ENCODE peak calls at places on chromosome 4, in four cellular contexts. One of them, this sample, is unnamed.

GRCh38 chr4:177583000-177583399 is 140.8 kb upstream of the AGA start:
- DNase-seq in GM12878: no peak
- DNase-seq in H1: no peak
- DNase-seq in HepG2: no peak
- DNase-seq in this sample: no peak

GRCh38 chr4:147108409-147108808 is 162.7 kb upstream of the TTC29 start:
- DNase-seq in HepG2: no peak
- DNase-seq in GM12878: no peak
- DNase-seq in H1: no peak
- DNase-seq in this sample: no peak

GRCh38 chr4:2949782-2950125 is 13.5 kb downstream of the NOP14 start:
- DNase-seq in H1: no peak
- DNase-seq in GM12878: no peak
- DNase-seq in HepG2: no peak
- DNase-seq in this sample: no peak

GRCh38 chr4:35539404-35540055 is 704.8 kb downstream of the ARAP2 start:
- DNase-seq in H1: no peak
- DNase-seq in GM12878: no peak
- DNase-seq in HepG2: no peak
- DNase-seq in this sample: no peak

GRCh38 chr4:54225671-54226398 is 3.3 kb upstream of the PDGFRA start:
- DNase-seq in H1: peak; percentile 57
- DNase-seq in HepG2: no peak
- DNase-seq in GM12878: no peak
- DNase-seq in this sample: no peak

GRCh38 chr4:145735330-145735638 is 55.3 kb downstream of the C4orf51 start:
- DNase-seq in GM12878: no peak
- DNase-seq in H1: no peak
- DNase-seq in HepG2: peak; percentile 47
- DNase-seq in this sample: no peak

GRCh38 chr4:54063737-54064316 is 578 bp downstream of the CHIC2 start:
- DNase-seq in H1: no peak
- DNase-seq in HepG2: peak; percentile 24
- DNase-seq in GM12878: no peak
- DNase-seq in this sample: peak; percentile 47

GRCh38 chr4:169024762-169025161 is 14.7 kb upstream of the CBR4 start:
- DNase-seq in HepG2: no peak
- DNase-seq in GM12878: no peak
- DNase-seq in H1: no peak
- DNase-seq in this sample: peak; percentile 69

GRCh38 chr4:82851902-82852750 is 38.8 kb downstream of the SEC31A start:
- DNase-seq in GM12878: no peak
- DNase-seq in H1: no peak
- DNase-seq in HepG2: peak; percentile 45
- DNase-seq in this sample: peak; percentile 7

GRCh38 chr4:183599690-183600089 is 59.3 kb downstream of the RWDD4 start:
- DNase-seq in H1: no peak
- DNase-seq in GM12878: no peak
- DNase-seq in HepG2: peak; percentile 9
- DNase-seq in this sample: no peak

GRCh38 chr4:126427781-126428360 is 1113.1 kb downstream of the FAT4 start:
- DNase-seq in GM12878: no peak
- DNase-seq in H1: no peak
- DNase-seq in HepG2: no peak
- DNase-seq in this sample: no peak

GRCh38 chr4:143384381-143384994 is 47.8 kb downstream of the GAB1 start:
- DNase-seq in HepG2: no peak
- DNase-seq in H1: no peak
- DNase-seq in GM12878: no peak
- DNase-seq in this sample: no peak

GRCh38 chr4:100938698-100939097 is 408.6 kb downstream of the PPP3CA start:
- DNase-seq in HepG2: no peak
- DNase-seq in GM12878: no peak
- DNase-seq in H1: no peak
- DNase-seq in this sample: no peak

DNA sequence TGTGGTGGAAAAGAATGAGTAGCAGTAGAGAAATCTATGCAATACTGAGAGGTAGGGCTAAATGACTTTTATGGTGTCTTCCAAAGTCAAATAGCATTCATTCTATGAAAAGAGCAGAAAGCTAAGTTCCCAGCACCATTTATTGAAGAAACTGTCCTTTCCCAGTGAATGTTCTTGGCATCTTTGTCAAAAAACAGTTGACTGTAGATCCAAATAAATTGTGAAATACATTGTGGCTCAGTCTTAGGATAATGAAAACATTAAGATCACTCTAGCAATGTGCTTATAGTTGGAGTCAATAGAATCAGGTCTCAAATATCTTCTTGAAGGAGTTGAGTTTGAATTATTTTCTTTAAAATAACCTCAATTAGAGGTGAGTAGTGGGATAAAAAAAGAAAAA is 19.4 kb downstream of the AREG start:
- DNase-seq in HepG2: no peak
- DNase-seq in H1: no peak
- DNase-seq in GM12878: no peak
- DNase-seq in this sample: no peak
- TF ChIP-seq TCF12 in HepG2: no peak
- TF ChIP-seq TCF12 in H1: no peak
- TF ChIP-seq TCF12 in GM12878: no peak
- TF ChIP-seq TCF12 in this sample: no peak

DNA sequence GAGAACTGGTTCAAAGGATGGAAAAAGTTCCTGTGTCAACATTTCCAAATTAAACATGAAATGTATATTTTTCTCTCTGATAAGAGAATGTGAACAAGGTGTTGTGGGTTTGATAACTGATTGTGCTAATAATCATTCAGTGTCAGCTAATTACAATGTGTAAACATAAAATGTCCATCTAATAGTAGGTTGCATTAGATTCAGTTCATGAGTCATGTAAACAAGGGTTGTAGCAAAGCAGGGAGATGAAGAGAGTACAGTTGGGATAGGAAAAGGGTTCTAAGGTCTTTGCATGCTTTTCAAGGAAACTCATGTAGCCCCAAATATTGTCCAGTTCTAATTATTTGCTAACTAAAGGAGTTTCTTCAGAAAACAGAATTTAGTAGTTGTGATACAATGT is 55.4 kb downstream of the DCLK2 start:
- DNase-seq in GM12878: no peak
- DNase-seq in HepG2: no peak
- DNase-seq in H1: no peak
- DNase-seq in this sample: no peak
- TF ChIP-seq TCF12 in GM12878: no peak
- TF ChIP-seq TCF12 in HepG2: no peak
- TF ChIP-seq TCF12 in H1: no peak
- TF ChIP-seq TCF12 in this sample: no peak

DNA sequence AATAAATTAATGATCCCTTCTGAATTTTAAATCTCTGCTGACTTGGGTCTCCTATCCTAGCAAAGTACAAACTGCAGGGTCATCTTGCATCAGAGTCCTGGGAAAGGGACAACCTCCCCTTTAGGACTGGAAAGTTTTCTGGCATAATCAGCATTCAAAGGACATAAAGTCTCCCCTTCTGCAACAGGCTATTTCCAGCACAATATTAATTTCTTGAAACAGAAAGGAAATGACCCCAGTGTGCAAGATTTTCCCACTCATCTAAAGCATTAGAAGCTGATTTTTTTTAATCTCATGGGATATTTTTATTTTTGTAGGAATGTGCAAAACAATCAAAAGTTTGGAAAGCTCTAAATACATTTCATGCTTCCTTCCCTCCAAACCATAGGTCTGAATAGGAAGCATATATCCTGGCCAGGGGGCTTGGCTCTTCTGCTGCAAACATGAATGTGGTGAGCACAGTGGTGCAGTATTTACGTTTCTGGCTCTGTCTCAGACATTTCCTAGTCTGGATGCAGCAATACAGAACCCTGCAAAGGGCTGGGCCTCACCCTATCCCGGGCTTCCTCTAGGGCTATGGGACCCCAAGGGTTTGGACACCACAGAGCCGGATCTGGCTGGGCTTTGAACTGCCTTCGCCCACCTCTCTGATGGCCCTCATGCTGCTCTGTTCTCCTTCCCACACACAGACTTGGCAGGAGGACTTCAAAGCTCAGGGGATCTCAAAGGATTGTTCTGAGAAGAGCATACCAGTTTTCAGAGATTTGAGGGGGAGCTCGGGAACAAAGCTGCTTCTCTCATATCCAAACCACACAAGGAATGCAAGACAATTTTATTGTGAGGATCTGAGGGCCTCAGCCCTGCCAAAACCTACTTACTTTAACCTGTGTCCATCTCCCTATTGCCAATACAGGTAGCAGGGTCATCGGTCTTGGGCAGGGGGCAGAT is 64.9 kb downstream of the POLR2B start:
- DNase-seq in GM12878: no peak
- DNase-seq in HepG2: no peak
- DNase-seq in H1: no peak
- DNase-seq in this sample: no peak
- TF ChIP-seq TCF12 in GM12878: no peak
- TF ChIP-seq TCF12 in HepG2: no peak
- TF ChIP-seq TCF12 in H1: no peak
- TF ChIP-seq TCF12 in this sample: no peak

GRCh38 chr4:25925486-25926201 is 11.6 kb downstream of the SMIM20 start:
- DNase-seq in GM12878: no peak
- DNase-seq in H1: peak; percentile 64
- DNase-seq in HepG2: peak; percentile 36
- DNase-seq in this sample: peak; percentile 64

GRCh38 chr4:25928320-25928955 is 14.4 kb downstream of the SMIM20 start:
- DNase-seq in HepG2: no peak
- DNase-seq in GM12878: no peak
- DNase-seq in H1: no peak
- DNase-seq in this sample: no peak

GRCh38 chr4:25928956-25929336 is 14.9 kb downstream of the SMIM20 start:
- DNase-seq in HepG2: no peak
- DNase-seq in H1: no peak
- DNase-seq in GM12878: no peak
- DNase-seq in this sample: no peak

GRCh38 chr4:25927361-25928040 is 13.5 kb downstream of the SMIM20 start:
- DNase-seq in H1: no peak
- DNase-seq in GM12878: no peak
- DNase-seq in HepG2: no peak
- DNase-seq in this sample: no peak

GRCh38 chr4:25926473-25926872 is 12.5 kb downstream of the SMIM20 start:
- DNase-seq in H1: no peak
- DNase-seq in HepG2: no peak
- DNase-seq in GM12878: no peak
- DNase-seq in this sample: no peak
- TF ChIP-seq TCF12 in H1: no peak
- TF ChIP-seq TCF12 in HepG2: no peak
- TF ChIP-seq TCF12 in GM12878: no peak
- TF ChIP-seq TCF12 in this sample: no peak

DNA sequence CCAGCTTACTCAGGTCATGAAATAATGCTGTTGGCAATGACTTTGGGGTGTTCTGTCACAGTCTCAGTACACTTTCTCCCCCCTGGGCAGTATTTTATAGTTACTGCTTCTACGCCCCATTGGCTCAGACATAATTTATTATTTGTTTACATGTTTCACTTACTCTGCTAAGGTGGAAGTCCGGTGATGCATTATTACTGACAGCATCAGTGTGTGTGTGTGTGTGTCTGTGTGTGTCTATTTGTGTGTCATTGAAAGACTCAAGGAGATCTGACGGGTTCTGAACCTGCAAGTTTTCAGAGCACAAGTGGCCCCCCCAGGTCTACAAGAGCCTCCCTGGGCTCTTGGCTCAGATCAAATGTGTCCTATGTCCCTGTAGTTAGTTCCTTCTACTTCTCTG is 283.5 kb upstream of the GATB start:
- DNase-seq in HepG2: no peak
- DNase-seq in GM12878: no peak
- DNase-seq in H1: no peak
- DNase-seq in this sample: no peak
- TF ChIP-seq TCF12 in HepG2: no peak
- TF ChIP-seq TCF12 in GM12878: no peak
- TF ChIP-seq TCF12 in H1: no peak
- TF ChIP-seq TCF12 in this sample: no peak

GRCh38 chr4:74230902-74231499 is 73.1 kb downstream of the MTHFD2L start:
- DNase-seq in GM12878: no peak
- DNase-seq in H1: no peak
- DNase-seq in HepG2: no peak
- DNase-seq in this sample: no peak

GRCh38 chr4:74237425-74237966 is 70.8 kb upstream of the EPGN start:
- DNase-seq in GM12878: no peak
- DNase-seq in H1: no peak
- DNase-seq in HepG2: no peak
- DNase-seq in this sample: no peak

DNA sequence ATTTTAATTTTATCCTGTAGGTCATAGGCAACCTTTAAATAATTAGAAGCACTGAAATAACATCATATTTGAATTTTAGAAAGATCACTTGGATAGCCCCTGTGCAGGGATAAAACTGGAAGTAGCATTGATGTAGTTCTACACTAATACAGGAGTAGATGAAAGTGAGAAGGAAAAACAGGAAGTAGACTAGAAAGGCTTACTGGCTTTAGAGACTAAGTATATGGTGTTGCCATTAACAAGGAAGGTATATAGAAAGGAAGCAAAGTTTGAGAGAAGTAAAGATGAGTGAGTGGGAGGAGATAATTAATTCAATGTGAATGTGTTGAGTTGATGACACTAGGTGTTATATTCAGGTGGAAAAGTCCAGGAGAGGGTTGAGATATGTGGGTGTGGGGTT is 73.1 kb upstream of the EPGN start:
- DNase-seq in H1: no peak
- DNase-seq in GM12878: no peak
- DNase-seq in HepG2: no peak
- DNase-seq in this sample: no peak
- TF ChIP-seq TCF12 in H1: no peak
- TF ChIP-seq TCF12 in GM12878: no peak
- TF ChIP-seq TCF12 in HepG2: no peak
- TF ChIP-seq TCF12 in this sample: no peak

GRCh38 chr4:13851541-13851940 is 224.0 kb upstream of the BOD1L1 start:
- DNase-seq in HepG2: no peak
- DNase-seq in GM12878: no peak
- DNase-seq in H1: no peak
- DNase-seq in this sample: no peak
- TF ChIP-seq TCF12 in HepG2: no peak
- TF ChIP-seq TCF12 in GM12878: no peak
- TF ChIP-seq TCF12 in H1: no peak
- TF ChIP-seq TCF12 in this sample: no peak

GRCh38 chr4:113336556-113336955 is 287.1 kb downstream of the ANK2 start:
- DNase-seq in H1: no peak
- DNase-seq in GM12878: no peak
- DNase-seq in HepG2: no peak
- DNase-seq in this sample: no peak
- TF ChIP-seq TCF12 in H1: no peak
- TF ChIP-seq TCF12 in GM12878: no peak
- TF ChIP-seq TCF12 in HepG2: no peak
- TF ChIP-seq TCF12 in this sample: no peak

DNA sequence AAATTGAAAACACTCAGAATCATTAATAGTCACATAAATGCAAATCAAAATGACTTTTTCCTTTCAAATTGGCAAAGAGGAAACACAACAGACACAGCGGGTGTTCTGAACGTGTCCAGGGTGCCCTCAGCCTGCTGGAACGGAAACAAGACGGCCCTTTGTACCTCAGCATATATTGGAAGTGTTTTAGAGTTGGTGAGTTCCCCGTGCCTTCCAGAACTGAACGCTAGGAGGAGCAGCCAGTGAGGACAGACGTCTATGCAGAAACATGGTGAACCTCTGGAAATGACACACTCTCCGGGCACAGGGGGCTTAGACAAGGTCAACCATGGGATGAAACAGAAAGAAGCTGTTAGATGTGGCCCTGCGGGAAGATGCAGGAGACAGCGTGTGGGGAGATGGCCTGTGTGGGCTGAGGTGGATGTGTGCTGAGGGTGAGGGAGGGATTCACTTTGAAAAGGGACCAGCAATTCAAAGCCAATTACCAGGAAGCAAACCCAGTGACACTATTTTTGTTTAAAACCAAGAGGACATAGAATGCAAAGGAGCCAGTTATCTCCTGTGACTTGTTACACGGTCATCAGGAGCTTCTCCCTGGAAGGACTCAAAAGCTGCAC is 40.4 kb downstream of the RNF212 start:
- DNase-seq in H1: peak; percentile 67
- DNase-seq in HepG2: peak; percentile 72
- DNase-seq in GM12878: no peak
- DNase-seq in this sample: peak; percentile 61
- TF ChIP-seq TCF12 in H1: no peak
- TF ChIP-seq TCF12 in HepG2: no peak
- TF ChIP-seq TCF12 in GM12878: no peak
- TF ChIP-seq TCF12 in this sample: no peak

This sample was measured in SK-N-SH.